ENCODE peak calls at places on chromosomes 6 and 20, in six cellular contexts. P is body of pancreas, C is GM12878, L is A549, E is right lobe of liver, H is tibial artery. F is an unnamed sample.
A peak's percentile ranks its signal among the peaks of the same experiment; 100 is the strongest.

GRCh38 chr20:18380908-18381529 is 85.8 kb downstream of the DZANK1 start:
- DNase-seq in P (no peak), C (no peak), L (no peak), E (no peak), H (no peak), F (no peak)

GRCh38 chr6:132490478-132491204 is 22.3 kb downstream of the STX7 start:
- DNase-seq in P (no peak), C (no peak), L (no peak), E (no peak), H (no peak), F (peak; percentile 24)

GRCh38 chr6:75397806-75398465 is 95.7 kb downstream of the FILIP1 start:
- DNase-seq in P (no peak), C (no peak), L (no peak), E (no peak), H (no peak), F (no peak)

GRCh38 chr20:33518071-33518470 is 28.2 kb downstream of the CBFA2T2 start:
- DNase-seq in P (no peak), C (no peak), L (no peak), E (no peak), H (no peak), F (no peak)

GRCh38 chr20:47357296-47358051 is 975 bp upstream of the ZMYND8 start:
- DNase-seq in P (peak; percentile 94), C (no peak), L (peak; percentile 96), E (peak; percentile 90), H (peak; percentile 87), F (peak; percentile 84)

GRCh38 chr6:135935951-135936601 is 84.6 kb downstream of the PDE7B start:
- DNase-seq in P (no peak), C (no peak), L (peak; percentile 78), E (no peak), H (no peak), F (no peak)

GRCh38 chr6:138600726-138601125 is 101.4 kb upstream of the NHSL1 start:
- DNase-seq in P (no peak), C (no peak), L (no peak), E (no peak), H (no peak), F (no peak)

GRCh38 chr6:111971866-111972532 is 81.9 kb upstream of the CCN6 start:
- DNase-seq in P (no peak), C (no peak), L (no peak), E (no peak), H (no peak), F (no peak)

GRCh38 chr20:39108746-39109145 is 146.6 kb downstream of the DHX35 start:
- DNase-seq in P (no peak), C (no peak), L (peak; percentile 17), E (no peak), H (no peak), F (peak; percentile 58)

GRCh38 chr6:156720739-156721714 is 56.2 kb upstream of the ARID1B start:
- DNase-seq in P (peak; percentile 72), C (peak; percentile 76), L (peak; percentile 7), E (peak; percentile 58), H (no peak), F (peak; percentile 26)

GRCh38 chr6:125584468-125584939 is 164.9 kb upstream of the HEY2 start:
- DNase-seq in P (no peak), C (no peak), L (peak; percentile 29), E (no peak), H (peak; percentile 86), F (peak; percentile 20)

GRCh38 chr6:11434565-11435326 is 102.8 kb upstream of the TMEM170B start:
- DNase-seq in P (peak; percentile 26), C (no peak), L (peak; percentile 95), E (no peak), H (no peak), F (peak; percentile 27)

GRCh38 chr6:148054219-148054618 is 288.4 kb upstream of the SASH1 start:
- DNase-seq in P (no peak), C (no peak), L (no peak), E (no peak), H (no peak), F (no peak)

GRCh38 chr6:7042654-7043545 is 64.9 kb upstream of the RREB1 start:
- DNase-seq in P (no peak), C (no peak), L (no peak), E (peak; percentile 43), H (no peak), F (no peak)

GRCh38 chr6:132333639-132334516 is 67.4 kb downstream of the MOXD1 start:
- DNase-seq in P (peak; percentile 54), C (no peak), L (peak; percentile 78), E (peak; percentile 47), H (no peak), F (peak; percentile 74)

GRCh38 chr20:4225778-4226177 is 210.4 kb upstream of the RNF24 start:
- DNase-seq in P (no peak), C (no peak), L (peak; percentile 66), E (no peak), H (no peak), F (peak; percentile 55)

GRCh38 chr20:10466325-10466724 is 31.2 kb downstream of the SLX4IP start:
- DNase-seq in P (no peak), C (no peak), L (no peak), E (no peak), H (no peak), F (no peak)

GRCh38 chr6:22732186-22732970 is 163.0 kb downstream of the HDGFL1 start:
- DNase-seq in P (no peak), C (no peak), L (no peak), E (no peak), H (no peak), F (no peak)

GRCh38 chr6:133241901-133242760 is 974 bp downstream of the EYA4 start:
- DNase-seq in P (peak; percentile 13), C (no peak), L (peak; percentile 54), E (peak; percentile 19), H (no peak), F (no peak)

GRCh38 chr6:48701572-48701971 is 590.6 kb upstream of the PTCHD4 start:
- DNase-seq in P (no peak), C (no peak), L (no peak), E (no peak), H (no peak), F (no peak)

GRCh38 chr6:47476794-47477496 is 644 bp upstream of the CD2AP start:
- DNase-seq in P (no peak), C (no peak), L (no peak), E (no peak), H (no peak), F (no peak)

GRCh38 chr6:20038805-20039204 is 173.5 kb downstream of the MBOAT1 start:
- DNase-seq in P (no peak), C (no peak), L (no peak), E (no peak), H (no peak), F (no peak)

GRCh38 chr6:133359256-133359655 is 118.1 kb downstream of the EYA4 start:
- DNase-seq in P (no peak), C (no peak), L (no peak), E (no peak), H (no peak), F (no peak)

GRCh38 chr6:157335829-157336228 is 12.5 kb upstream of the TMEM242 start:
- DNase-seq in P (no peak), C (no peak), L (peak; percentile 23), E (no peak), H (no peak), F (no peak)

GRCh38 chr20:36241678-36242077 is 5.4 kb downstream of the AAR2 start:
- DNase-seq in P (no peak), C (no peak), L (no peak), E (no peak), H (no peak), F (no peak)
- TF ChIP-seq CTCF in P (no peak), C (no peak), L (no peak), E (no peak), H (no peak), F (no peak)

DNA sequence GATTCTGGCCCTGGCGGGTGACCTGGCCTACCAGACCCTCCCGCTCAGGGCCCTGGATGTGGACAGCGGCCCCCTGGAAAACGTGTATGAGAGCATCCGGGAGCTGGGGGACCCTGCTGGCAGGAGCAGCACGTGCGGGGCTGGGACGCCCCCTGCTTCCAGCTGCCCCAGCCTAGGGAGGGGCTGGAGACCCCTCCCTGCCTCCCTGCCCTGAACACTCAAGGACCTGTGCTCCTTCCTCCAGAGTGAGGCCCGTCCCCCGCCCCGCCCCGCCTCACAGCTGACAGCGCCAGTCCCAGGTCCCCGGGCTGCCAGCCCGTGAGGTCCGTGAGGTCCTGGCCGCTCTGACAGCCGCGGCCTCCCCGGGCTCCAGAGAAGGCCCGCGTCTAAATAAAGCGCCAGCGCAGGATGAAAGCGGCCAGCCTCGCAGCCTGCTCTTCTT is 868 bp upstream of the SLC2A4RG start:
- DNase-seq in P (peak; percentile 80), C (no peak), L (no peak), E (peak; percentile 86), H (peak; percentile 88), F (peak; percentile 74)
- H3K4me3 ChIP-seq in P (no peak overlapping the region), C (peak overlapping the region; percentile 84), L (no peak overlapping the region), E (peak overlapping the region; percentile 65), H (peak overlapping the region; percentile 57), F (peak overlapping the region; percentile 62)

GRCh38 chr20:50521221-50521642 is 11.0 kb downstream of the PTPN1 start:
- DNase-seq in P (no peak), C (no peak), L (no peak), E (no peak), H (no peak), F (no peak)

GRCh38 chr20:50518270-50518721 is 8.1 kb downstream of the PTPN1 start:
- DNase-seq in P (no peak), C (no peak), L (no peak), E (no peak), H (no peak), F (no peak)

GRCh38 chr20:50521709-50522674 is 11.8 kb downstream of the PTPN1 start:
- DNase-seq in P (no peak), C (no peak), L (no peak), E (no peak), H (no peak), F (no peak)

GRCh38 chr20:50519036-50519780 is 9.0 kb downstream of the PTPN1 start:
- DNase-seq in P (no peak), C (no peak), L (no peak), E (no peak), H (no peak), F (no peak)

GRCh38 chr20:50520222-50520877 is 10.2 kb downstream of the PTPN1 start:
- DNase-seq in P (no peak), C (no peak), L (no peak), E (no peak), H (no peak), F (no peak)
- H3K4me1 ChIP-seq in P (no peaks in the 10 kb centered on the region), C (peaks cover 59% of the 10 kb centered on the region), L (peaks cover 11% of the 10 kb centered on the region), E (no peaks in the 10 kb centered on the region), H (no peaks in the 10 kb centered on the region), F (peaks cover 82% of the 10 kb centered on the region)

GRCh38 chr6:15842718-15843117 is 179.9 kb upstream of the DTNBP1 start:
- DNase-seq in P (no peak), C (no peak), L (no peak), E (no peak), H (no peak), F (no peak)

GRCh38 chr6:15839969-15840541 is 177.2 kb upstream of the DTNBP1 start:
- DNase-seq in P (no peak), C (no peak), L (no peak), E (no peak), H (no peak), F (no peak)

GRCh38 chr6:15841937-15842698 is 179.3 kb upstream of the DTNBP1 start:
- DNase-seq in P (no peak), C (no peak), L (no peak), E (no peak), H (peak; percentile 66), F (no peak)

DNA sequence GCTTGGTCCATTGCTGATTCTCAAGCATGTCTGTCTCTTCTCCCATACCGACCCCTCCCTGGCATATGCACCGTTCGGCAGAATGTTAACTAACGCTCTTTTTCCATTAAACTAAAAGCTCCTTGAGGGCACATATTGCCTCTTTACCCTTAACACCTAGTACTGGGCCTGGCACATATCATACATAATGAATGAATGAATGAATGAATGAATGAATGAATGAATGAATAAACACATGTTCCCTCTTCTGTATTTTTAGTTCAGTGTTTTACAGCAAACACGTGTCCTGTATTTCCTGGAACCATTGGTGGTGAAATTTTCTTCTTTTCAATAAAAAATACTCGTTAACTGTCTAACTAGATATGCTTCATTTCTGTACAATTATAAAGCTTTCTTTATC is 174.4 kb upstream of the DTNBP1 start:
- DNase-seq in P (no peak), C (no peak), L (no peak), E (no peak), H (no peak), F (no peak)
- TF ChIP-seq CTCF in P (no peak), C (no peak), L (no peak), E (no peak), H (no peak), F (no peak)